ENCODE peak calls at places on chromosomes 16 and 17, in ten cellular contexts. U is amniotic stem cell; G is HuH-7.5; B is ureter; C is A549; V is ELF-1; L is stimulated activated CD4-positive, alpha-beta T cell treated with anti-CD3 and anti-CD28 coated beads, TNF-alpha, amount 100 ng/mL, for 1 hour; T is germinal center; Y is HAP-1; D is effector CD4-positive, alpha-beta T cell. R is an unnamed sample.

GRCh38 chr17:77120866-77121265 is 19.9 kb upstream of the SEC14L1 start:
- DNase-seq in T (no peak), B (no peak), L (no peak), G (no peak), C (no peak), U (no peak), D (no peak), V (no peak), Y (no peak), R (no peak)

GRCh38 chr16:11841026-11841425 is 10.3 kb downstream of the RSL1D1 start:
- DNase-seq in G (no peak), U (no peak), D (no peak), Y (no peak), C (no peak), V (no peak), B (no peak), T (no peak), L (no peak), R (no peak)

GRCh38 chr17:3602499-3602898 is 6.7 kb downstream of the TRPV1 start:
- DNase-seq in T (peak), U (no peak), G (no peak), D (no peak), V (peak), C (peak), Y (peak), B (no peak), L (no peak), R (no peak)

GRCh38 chr17:57523926-57524634 is 221.0 kb downstream of the CCDC182 start:
- DNase-seq in Y (no peak), U (no peak), C (peak), V (no peak), G (no peak), L (no peak), D (no peak), T (no peak), B (peak), R (peak)

GRCh38 chr17:61431594-61432311 is 20.5 kb upstream of the TBX4 start:
- DNase-seq in C (no peak), D (no peak), L (no peak), T (no peak), B (no peak), V (no peak), U (no peak), G (no peak), Y (no peak), R (no peak)

GRCh38 chr16:14628806-14629611 is 1.1 kb downstream of the PARN start:
- DNase-seq in B (no peak), D (no peak), G (peak), U (no peak), V (peak), T (no peak), Y (peak), L (no peak), C (no peak), R (no peak)

GRCh38 chr16:12535535-12536411 is 267.9 kb downstream of the CPPED1 start:
- DNase-seq in V (peak), L (no peak), Y (no peak), U (no peak), B (no peak), D (no peak), G (no peak), C (no peak), T (no peak), R (no peak)

GRCh38 chr17:40612510-40613244 is 34.9 kb downstream of the SMARCE1 start:
- DNase-seq in B (no peak), C (no peak), G (no peak), V (no peak), U (no peak), L (no peak), D (peak), T (no peak), Y (no peak), R (no peak)

GRCh38 chr17:66276328-66276937 is 26.0 kb upstream of the PRKCA start:
- DNase-seq in B (no peak), T (no peak), D (no peak), C (peak), L (no peak), G (no peak), U (no peak), Y (no peak), V (no peak), R (no peak)

GRCh38 chr17:58403312-58403711 is 14.0 kb downstream of the RNF43 start:
- DNase-seq in T (no peak), C (no peak), Y (peak), V (peak), B (no peak), U (no peak), G (no peak), D (no peak), L (no peak), R (no peak)

GRCh38 chr16:80407265-80407987 is 133.4 kb upstream of the DYNLRB2 start:
- DNase-seq in D (no peak), L (no peak), V (no peak), U (no peak), G (peak), B (no peak), C (no peak), Y (no peak), T (no peak), R (no peak)